ENCODE peak calls at places on chromosomes 12 and 14, in ten cellular contexts. Q, W, E, F, G, L, O, C, S and I are unnamed samples.

GRCh38 chr14:59688224-59689170 is 111.9 kb upstream of the CCDC175 start:
- DNase-seq in G (peak; percentile 66), Q (peak; percentile 34), W (peak; percentile 71), O (no peak), S (no peak), E (peak; percentile 8), F (peak; percentile 67), C (no peak), L (peak; percentile 49), I (peak; percentile 45)

GRCh38 chr12:63070709-63071108 is 80.3 kb downstream of the AVPR1A start:
- DNase-seq in C (no peak), S (no peak), L (peak; percentile 20), E (no peak), W (no peak), G (no peak), F (no peak), O (no peak), Q (no peak), I (no peak)

GRCh38 chr12:120761581-120761980 is 36.0 kb downstream of the ACADS start:
- DNase-seq in F (no peak), C (no peak), E (peak; percentile 40), O (no peak), W (peak; percentile 92), G (no peak), S (no peak), Q (no peak), L (peak; percentile 15), I (no peak)

GRCh38 chr12:65836419-65837197 is 12.3 kb downstream of the HMGA2 start:
- DNase-seq in L (no peak), W (no peak), E (no peak), C (no peak), Q (no peak), O (no peak), S (no peak), G (no peak), F (no peak), I (no peak)

GRCh38 chr12:53987748-53988147 is 2.8 kb downstream of the HOXC10 start:
- DNase-seq in F (no peak), W (no peak), Q (no peak), O (no peak), S (no peak), L (no peak), G (no peak), E (no peak), C (no peak), I (no peak)

GRCh38 chr14:23695220-23695999 is 59.2 kb downstream of the DHRS2 start:
- DNase-seq in F (no peak), C (no peak), Q (no peak), O (no peak), G (peak; percentile 40), E (peak; percentile 8), L (no peak), S (no peak), W (peak; percentile 3), I (no peak)

GRCh38 chr12:124005736-124006581 is 32.9 kb downstream of the ZNF664 start:
- DNase-seq in E (no peak), Q (peak; percentile 51), W (no peak), O (peak; percentile 49), C (no peak), L (no peak), F (peak; percentile 35), G (no peak), S (no peak), I (no peak)

GRCh38 chr14:68789798-68790655 is 2.8 kb downstream of the ZFP36L1 start:
- DNase-seq in O (peak; percentile 26), Q (no peak), E (no peak), G (peak; percentile 7), L (no peak), W (peak; percentile 53), F (no peak), C (no peak), S (no peak), I (peak; percentile 23)

GRCh38 chr12:119122047-119122446 is 56.7 kb upstream of the HSPB8 start:
- DNase-seq in F (no peak), O (no peak), W (no peak), Q (no peak), C (no peak), E (no peak), S (no peak), G (no peak), L (no peak), I (no peak)

GRCh38 chr12:25694072-25694471 is 141.0 kb upstream of the LMNTD1 start:
- DNase-seq in O (no peak), E (peak; percentile 15), F (no peak), L (no peak), C (no peak), S (no peak), Q (no peak), W (peak; percentile 97), G (no peak), I (no peak)

GRCh38 chr14:90191154-90191553 is 65.2 kb upstream of the PSMC1 start:
- DNase-seq in Q (no peak), L (no peak), C (no peak), G (no peak), O (no peak), W (no peak), F (no peak), S (no peak), E (no peak), I (no peak)

GRCh38 chr12:16003460-16003859 is 92.3 kb downstream of the DERA start:
- DNase-seq in C (no peak), O (no peak), E (no peak), G (no peak), W (no peak), L (no peak), S (no peak), Q (no peak), F (no peak), I (no peak)

GRCh38 chr12:16006752-16007151 is 95.6 kb downstream of the DERA start:
- DNase-seq in Q (no peak), W (no peak), F (no peak), E (no peak), O (no peak), L (no peak), G (no peak), S (no peak), C (no peak), I (no peak)

GRCh38 chr12:16012086-16012485 is 101.0 kb downstream of the DERA start:
- DNase-seq in C (peak; percentile 47), L (peak; percentile 43), S (no peak), O (no peak), F (no peak), E (peak; percentile 54), G (no peak), W (peak; percentile 68), Q (no peak), I (no peak)

DNA sequence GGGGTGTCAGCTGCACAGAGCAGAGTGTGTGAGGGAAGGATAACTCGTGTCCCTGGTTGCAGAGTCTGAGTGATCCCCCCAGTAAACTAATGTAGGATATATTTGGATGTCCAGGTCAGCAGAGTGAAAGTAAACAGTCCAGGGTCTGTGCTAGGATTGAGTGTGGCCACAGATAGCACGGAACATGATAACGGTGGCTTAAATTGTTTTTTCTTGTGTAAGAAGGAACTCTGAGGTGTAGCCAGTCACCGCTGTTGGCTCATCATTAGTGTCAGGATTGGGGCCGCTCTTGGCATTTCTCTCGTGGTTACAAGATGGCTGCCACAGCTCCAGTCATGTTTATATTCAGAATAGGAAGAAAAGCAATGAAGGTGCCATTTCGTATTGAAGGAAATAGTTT is 97.3 kb downstream of the DERA start:
- DNase-seq in L (no peak), S (no peak), G (no peak), W (no peak), E (no peak), C (no peak), Q (no peak), O (no peak), F (no peak), I (no peak)
- TF ChIP-seq CTCF in L (no peak), S (no peak), G (no peak), W (no peak), E (no peak), C (no peak), Q (no peak), O (no peak), F (no peak), I (no peak)

GRCh38 chr12:46131729-46132128 is 137.1 kb downstream of the SLC38A1 start:
- DNase-seq in C (no peak), W (no peak), G (no peak), L (no peak), E (no peak), O (no peak), S (no peak), F (peak; percentile 19), Q (no peak), I (no peak)
- TF ChIP-seq CTCF in C (no peak), W (no peak), G (no peak), L (peak; percentile 16), E (no peak), O (no peak), S (no peak), F (no peak), Q (peak; percentile 23), I (no peak)

GRCh38 chr12:14514154-14514842 is 53.4 kb downstream of the PLBD1 start:
- DNase-seq in E (peak; percentile 38), L (peak; percentile 5), C (no peak), W (peak; percentile 55), S (peak; percentile 44), O (no peak), F (peak; percentile 53), Q (peak; percentile 56), G (no peak), I (no peak)
- TF ChIP-seq CTCF in E (peak; percentile 48), L (peak; percentile 39), C (peak; percentile 54), W (peak; percentile 49), S (peak; percentile 13), O (no peak), F (peak; percentile 44), Q (no peak), G (no peak), I (peak; percentile 85)

GRCh38 chr12:3454780-3455179 is 36.2 kb upstream of the PRMT8 start:
- DNase-seq in W (no peak), Q (no peak), L (no peak), C (no peak), O (no peak), E (no peak), F (no peak), G (no peak), S (no peak), I (no peak)

GRCh38 chr12:3453266-3453862 is 37.6 kb upstream of the PRMT8 start:
- DNase-seq in Q (no peak), C (no peak), L (no peak), F (no peak), O (no peak), E (no peak), W (no peak), S (no peak), G (no peak), I (no peak)

GRCh38 chr12:3455312-3455711 is 35.7 kb upstream of the PRMT8 start:
- DNase-seq in E (no peak), C (no peak), G (no peak), F (no peak), S (no peak), Q (no peak), L (no peak), W (no peak), O (no peak), I (no peak)

GRCh38 chr12:3453947-3454675 is 36.9 kb upstream of the PRMT8 start:
- DNase-seq in W (peak; percentile 2), L (peak; percentile 13), F (no peak), C (no peak), G (no peak), O (no peak), E (no peak), S (no peak), Q (no peak), I (no peak)

DNA sequence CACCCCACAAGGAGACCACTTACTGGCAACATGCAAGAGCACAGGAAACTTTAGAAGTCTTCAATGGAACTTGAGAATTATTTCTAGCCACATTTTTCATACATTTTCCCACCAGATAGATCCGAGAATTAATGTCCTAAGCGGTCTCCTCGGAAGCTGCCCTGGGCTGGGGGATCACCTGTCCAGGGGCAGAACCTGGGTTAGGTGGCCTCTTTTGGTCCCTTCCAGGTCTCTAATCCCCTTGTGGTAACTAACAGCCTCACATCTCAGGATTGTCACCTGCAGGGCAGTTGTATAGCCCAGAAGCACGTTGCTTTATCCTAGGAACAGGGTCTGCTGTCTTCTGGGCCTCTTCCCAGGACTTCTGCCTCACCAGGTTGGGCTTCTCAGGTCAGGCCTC is 38.7 kb upstream of the PRMT8 start:
- DNase-seq in G (no peak), C (no peak), F (no peak), O (no peak), Q (no peak), S (no peak), W (no peak), E (no peak), L (no peak), I (no peak)
- TF ChIP-seq CTCF in G (no peak), C (no peak), F (no peak), O (no peak), Q (no peak), S (no peak), W (no peak), E (no peak), L (no peak), I (no peak)